ENCODE peak calls at places on chromosomes 13 and 19, in seven cellular contexts. V, M, X, O, U, C and E are unnamed samples.

GRCh38 chr13:51425410-51426042 is 27.3 kb downstream of the INTS6 start:
- DNase-seq in V (peak), M (no peak), X (no peak), O (peak), U (no peak), C (no peak), E (no peak)

GRCh38 chr19:4130635-4131438 is 6.9 kb upstream of the MAP2K2 start:
- DNase-seq in V (peak), M (no peak), X (no peak), O (peak), U (no peak), C (peak), E (peak)

GRCh38 chr13:102774210-102774560 is 599 bp upstream of the TEX30 start:
- DNase-seq in V (no peak), M (no peak), X (no peak), O (no peak), U (no peak), C (no peak), E (no peak)

GRCh38 chr13:24135674-24136300 is 24.7 kb upstream of the SPATA13 start:
- DNase-seq in V (peak), M (no peak), X (no peak), O (peak), U (no peak), C (no peak), E (peak)

GRCh38 chr19:31258211-31259052 is 90.8 kb downstream of the TSHZ3 start:
- DNase-seq in V (no peak), M (no peak), X (no peak), O (no peak), U (no peak), C (no peak), E (no peak)

GRCh38 chr13:94390881-94391280 is 88.6 kb downstream of the DCT start:
- DNase-seq in V (no peak), M (no peak), X (no peak), O (peak), U (no peak), C (no peak), E (no peak)

GRCh38 chr19:13727798-13728197 is 36.5 kb upstream of the MRI1 start:
- DNase-seq in V (peak), M (no peak), X (no peak), O (peak), U (no peak), C (no peak), E (peak)

GRCh38 chr13:67518785-67519184 is 288.6 kb upstream of the PCDH9 start:
- DNase-seq in V (no peak), M (no peak), X (no peak), O (no peak), U (no peak), C (no peak), E (no peak)

GRCh38 chr13:30257433-30258099 is 49.8 kb downstream of the KATNAL1 start:
- DNase-seq in V (no peak), M (no peak), X (no peak), O (no peak), U (no peak), C (peak), E (peak)

GRCh38 chr19:4343056-4343844 is at the start of gene MPND:
- DNase-seq in V (peak), M (peak), X (peak), O (peak), U (peak), C (peak), E (peak)

GRCh38 chr13:76016799-76017198 is 380.7 kb downstream of the LMO7 start:
- DNase-seq in V (peak), M (peak), X (peak), O (peak), U (no peak), C (no peak), E (peak)

GRCh38 chr13:80030491-80030890 is 310.4 kb downstream of the SPRY2 start:
- DNase-seq in V (peak), M (peak), X (no peak), O (peak), U (no peak), C (peak), E (peak)

GRCh38 chr19:18229474-18229873 is 3.2 kb upstream of the PDE4C start:
- DNase-seq in V (no peak), M (no peak), X (no peak), O (no peak), U (no peak), C (no peak), E (no peak)